ENCODE peak calls at places on chromosomes 1 and 21, in seven cellular contexts. S is H1, Z is neuronal stem cell, Y is IMR-90, E is mesenchymal stem cell, A is trophoblast cell, I is mesendoderm. R is an unnamed sample.

GRCh38 chr1:106325600-106325999 is 730.9 kb upstream of the PRMT6 start:
- DNase-seq in E (no peak), Z (no peak), I (peak; percentile 87), Y (no peak), A (no peak), S (no peak), R (no peak)

GRCh38 chr1:207981976-207982375 is 71.1 kb upstream of the CD34 start:
- DNase-seq in Y (no peak), Z (no peak), E (no peak), I (peak; percentile 77), A (no peak), S (no peak), R (peak; percentile 78)

GRCh38 chr1:206809504-206810084 is 37.3 kb upstream of the IL10 start:
- DNase-seq in Z (no peak), A (no peak), E (peak; percentile 43), S (no peak), Y (peak; percentile 45), I (peak; percentile 77), R (no peak)

GRCh38 chr1:29243023-29243862 is 6.9 kb downstream of the PTPRU start:
- DNase-seq in Y (no peak), S (no peak), A (no peak), Z (no peak), E (no peak), I (peak; percentile 83), R (no peak)

GRCh38 chr1:162530318-162530984 is 31.1 kb upstream of the UAP1 start:
- DNase-seq in S (peak; percentile 43), E (no peak), Z (peak; percentile 15), I (peak; percentile 70), Y (peak; percentile 22), A (no peak), R (peak; percentile 67)

GRCh38 chr21:27269646-27270045 is 302.8 kb upstream of the ADAMTS5 start:
- DNase-seq in S (no peak), I (peak; percentile 40), Z (no peak), A (no peak), Y (peak; percentile 97), E (peak; percentile 97), R (no peak)

GRCh38 chr1:33255347-33256311 is 663 bp upstream of the ZNF362 start:
- DNase-seq in I (peak; percentile 96), Y (peak; percentile 15), E (peak; percentile 31), A (peak; percentile 73), Z (no peak), S (peak; percentile 41), R (peak; percentile 95)

GRCh38 chr1:155307247-155307740 is 1.4 kb upstream of the FDPS start:
- DNase-seq in I (peak; percentile 86), E (peak; percentile 72), S (no peak), Z (no peak), A (peak; percentile 16), Y (peak; percentile 61), R (peak; percentile 61)

GRCh38 chr1:83100133-83100532 is 898.8 kb downstream of the TTLL7 start:
- DNase-seq in A (no peak), S (no peak), Z (no peak), E (no peak), I (no peak), Y (no peak), R (no peak)

GRCh38 chr1:21060523-21060922 is 116.2 kb downstream of the EIF4G3 start:
- DNase-seq in Y (no peak), A (no peak), I (no peak), E (no peak), S (no peak), Z (no peak), R (no peak)

GRCh38 chr1:26887125-26887524 is 3.0 kb downstream of the GPN2 start:
- DNase-seq in Z (no peak), E (peak; percentile 67), S (no peak), I (peak; percentile 46), A (no peak), Y (peak; percentile 52), R (no peak)

GRCh38 chr1:43839056-43839455 is 94.5 kb upstream of the ARTN start:
- DNase-seq in Y (no peak), A (no peak), E (no peak), Z (no peak), I (no peak), S (no peak), R (no peak)

GRCh38 chr1:178772952-178773351 is 47.9 kb downstream of the RALGPS2 start:
- DNase-seq in Y (no peak), A (no peak), S (no peak), Z (no peak), I (no peak), E (no peak), R (no peak)

GRCh38 chr21:33063907-33064622 is 5.9 kb upstream of the OLIG1 start:
- DNase-seq in I (peak; percentile 52), Z (no peak), E (no peak), Y (no peak), A (no peak), S (no peak), R (peak; percentile 63)

GRCh38 chr1:68178821-68179490 is 53.4 kb downstream of the WLS start:
- DNase-seq in E (peak; percentile 54), Y (peak; percentile 68), Z (no peak), I (no peak), A (no peak), S (no peak), R (no peak)

GRCh38 chr1:2799811-2800663 is 1.5 kb downstream of the TTC34 start:
- DNase-seq in A (no peak), I (no peak), E (no peak), S (no peak), Z (no peak), Y (no peak), R (no peak)

GRCh38 chr1:116356673-116357072 is 16.4 kb upstream of the ATP1A1 start:
- DNase-seq in I (no peak), S (no peak), Y (peak; percentile 71), E (peak; percentile 60), A (no peak), Z (no peak), R (no peak)

DNA sequence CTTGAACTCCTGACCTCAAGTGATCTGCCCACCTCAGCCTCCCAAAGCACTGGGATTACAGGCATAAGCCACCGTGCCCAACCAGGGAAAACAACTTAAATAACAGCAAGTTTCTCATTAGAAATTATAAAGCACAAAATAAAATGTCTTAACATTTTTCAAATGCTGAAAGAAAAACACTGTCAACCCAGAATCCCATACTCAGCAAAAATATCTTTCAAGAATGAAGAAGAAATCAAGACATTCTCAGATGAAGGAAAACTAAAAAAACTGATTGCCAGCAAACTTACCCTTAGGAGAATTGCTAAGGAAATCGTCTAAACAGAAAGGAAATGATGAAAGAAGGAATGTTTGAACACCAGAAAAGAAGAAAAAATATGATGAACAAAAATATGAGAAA is 191.1 kb upstream of the NR5A2 start:
- DNase-seq in Z (no peak), S (no peak), E (no peak), A (no peak), I (no peak), Y (no peak), R (no peak)
- H2AK5ac ChIP-seq in Z (no peak overlapping the region), S (no peak overlapping the region), E (no peak overlapping the region), A (no peak overlapping the region), I (no peak overlapping the region), Y (no peak overlapping the region), R (no peak overlapping the region)

DNA sequence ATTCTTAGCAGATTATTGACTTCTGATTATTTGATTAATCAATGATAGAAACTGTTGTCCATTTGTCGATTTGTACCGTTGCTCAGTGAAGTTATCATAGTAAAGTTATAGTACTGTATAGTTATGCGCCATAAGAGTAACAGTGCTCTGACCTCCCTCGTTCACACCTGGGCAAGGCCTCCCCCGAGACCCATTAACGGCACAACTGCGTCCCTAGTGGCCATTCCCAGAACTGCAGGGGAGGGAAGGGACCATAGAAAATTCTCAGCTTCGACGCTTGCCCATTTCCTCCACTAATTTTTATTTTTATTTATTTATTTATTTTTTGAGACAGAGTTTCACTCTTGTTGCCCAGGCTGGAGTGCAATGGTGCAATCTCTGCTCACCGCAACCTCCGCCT is 334.4 kb downstream of the DSCAM start:
- DNase-seq in A (no peak), I (peak; percentile 44), S (no peak), Z (no peak), E (no peak), Y (no peak), R (peak; percentile 54)
- H3K18ac ChIP-seq in A (no peak overlapping the region), I (no peak overlapping the region), S (no peak overlapping the region), Z (no peak overlapping the region), E (no peak overlapping the region), Y (no peak overlapping the region), R (no peak overlapping the region)

DNA sequence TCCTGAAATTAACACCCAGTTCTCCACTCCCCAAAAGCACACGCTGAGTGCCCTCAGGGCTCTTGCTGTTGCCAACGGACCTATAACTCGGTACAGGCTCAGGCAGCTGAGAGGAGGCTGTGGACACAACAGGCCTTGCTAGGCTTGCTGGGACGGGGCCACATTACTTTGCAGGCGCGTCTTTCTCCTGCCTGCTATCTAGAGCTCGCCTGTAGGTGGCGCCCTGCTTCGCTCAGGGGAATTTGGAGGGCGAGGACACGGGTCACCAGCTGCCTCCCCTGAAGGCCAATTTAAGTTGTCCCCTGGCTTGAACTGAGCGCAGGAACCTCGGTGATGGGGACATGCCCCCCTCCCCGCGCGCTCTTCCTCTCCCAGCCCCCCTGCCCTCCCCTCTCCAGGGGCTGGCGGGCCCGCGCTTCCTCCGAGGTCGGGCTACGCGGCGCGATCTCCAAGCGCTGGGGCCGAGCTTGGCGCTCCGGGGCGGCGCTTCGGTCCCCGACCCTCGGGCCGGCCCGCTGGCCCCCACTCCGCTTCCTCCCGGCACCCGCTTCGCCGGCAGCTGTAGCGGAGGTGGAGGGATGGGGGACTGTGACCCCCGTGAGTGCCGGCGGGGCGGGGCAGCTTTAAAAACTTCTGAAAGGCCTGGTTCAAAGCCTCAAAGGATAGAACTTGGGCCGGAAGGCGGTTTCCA is 32.4 kb upstream of the NFIA start:
- DNase-seq in E (peak; percentile 79), Y (peak; percentile 68), S (peak; percentile 82), Z (peak; percentile 92), I (peak; percentile 93), A (peak; percentile 84), R (peak; percentile 96)
- H2AK5ac ChIP-seq in E (no peak overlapping the region), Y (no peak overlapping the region), S (no peak overlapping the region), Z (no peak overlapping the region), I (no peak overlapping the region), A (no peak overlapping the region), R (no peak overlapping the region)

GRCh38 chr1:23810818-23811420 is 10.4 kb upstream of the GALE start:
- DNase-seq in I (peak; percentile 78), S (no peak), E (peak; percentile 16), Z (peak; percentile 40), Y (peak; percentile 16), A (no peak), R (peak; percentile 80)

GRCh38 chr1:23807453-23807852 is 6.9 kb upstream of the GALE start:
- DNase-seq in I (no peak), S (no peak), E (no peak), Y (no peak), Z (no peak), A (no peak), R (no peak)

GRCh38 chr1:23805025-23805424 is 4.5 kb upstream of the GALE start:
- DNase-seq in Y (no peak), Z (no peak), A (no peak), I (no peak), S (no peak), E (no peak), R (no peak)

GRCh38 chr1:23814016-23814415 is 11.2 kb downstream of the HMGCL start:
- DNase-seq in Z (no peak), I (no peak), E (no peak), A (no peak), S (no peak), Y (peak; percentile 20), R (no peak)

DNA sequence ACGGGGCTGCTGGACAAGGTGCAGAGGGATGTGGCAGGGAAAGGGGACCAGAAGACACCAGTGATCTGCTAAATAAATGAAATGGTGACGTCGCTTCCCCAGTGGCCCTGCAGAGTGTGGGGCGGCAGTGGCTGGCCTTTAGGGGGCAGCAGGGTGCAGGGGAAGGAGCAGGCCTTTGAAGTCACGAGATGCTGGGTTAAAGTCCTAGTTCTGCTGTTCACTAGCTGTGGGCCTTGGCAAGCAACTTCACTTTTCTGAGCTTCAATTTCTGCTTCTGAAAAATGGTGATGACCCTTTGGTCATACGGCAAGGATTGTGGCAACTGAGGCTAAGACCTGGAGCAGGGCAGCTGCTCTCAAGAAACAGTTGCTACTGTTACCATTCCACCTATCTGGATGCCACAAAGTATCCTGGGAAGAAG is 9.2 kb upstream of the GALE start:
- DNase-seq in Z (no peak), S (no peak), E (peak; percentile 71), A (peak; percentile 54), I (peak; percentile 85), Y (peak; percentile 51), R (peak; percentile 82)
- H3K18ac ChIP-seq in Z (no peak overlapping the region), S (no peak overlapping the region), E (no peak overlapping the region), A (no peak overlapping the region), I (no peak overlapping the region), Y (no peak overlapping the region), R (no peak overlapping the region)